ENCODE peak calls at places on chromosomes 5 and 9, in four cellular contexts. Q is body of pancreas; L is heart right ventricle; I is CD8-positive, alpha-beta T cell. W is an unnamed sample. For H3K4me1, the result is how much of the 10 kb centered on the place peaks cover.

GRCh38 chr5:3320317-3320865 is 275.2 kb upstream of the IRX1 start:
- DNase-seq in Q (no peak), L (no peak), I (no peak), W (no peak)

GRCh38 chr5:53151713-53152458 is 42.3 kb upstream of the MOCS2 start:
- DNase-seq in Q (peak), L (no peak), I (no peak), W (no peak)

GRCh38 chr9:133948138-133948537 is 44.0 kb downstream of the VAV2 start:
- DNase-seq in Q (peak), L (no peak), I (no peak), W (peak)

GRCh38 chr9:3804148-3804547 is 278.3 kb upstream of the RFX3 start:
- DNase-seq in Q (no peak), L (no peak), I (no peak), W (no peak)

GRCh38 chr5:150107909-150108447 is 21.6 kb upstream of the CSF1R start:
- DNase-seq in Q (no peak), L (no peak), I (no peak), W (no peak)

GRCh38 chr9:14136646-14137370 is 177.1 kb downstream of the NFIB start:
- DNase-seq in Q (no peak), L (no peak), I (no peak), W (no peak)

GRCh38 chr9:99819123-99819483 is 2.6 kb upstream of the NR4A3 start:
- DNase-seq in Q (no peak), L (no peak), I (no peak), W (no peak)

GRCh38 chr5:473344-474192 is 30.6 kb downstream of the EXOC3 start:
- DNase-seq in Q (peak), L (no peak), I (peak), W (peak)

GRCh38 chr9:113876806-113877236 is 712 bp downstream of the ZNF618 start:
- DNase-seq in Q (no peak), L (no peak), I (no peak), W (no peak)

GRCh38 chr9:99057665-99058625 is 47.0 kb upstream of the TGFBR1 start:
- DNase-seq in Q (no peak), L (no peak), I (peak), W (no peak)

GRCh38 chr5:64680289-64680688 is 10.0 kb upstream of the SHISAL2B start:
- DNase-seq in Q (no peak), L (no peak), I (no peak), W (no peak)

GRCh38 chr5:137200906-137201305 is 298.2 kb downstream of the SPOCK1 start:
- DNase-seq in Q (no peak), L (no peak), I (no peak), W (no peak)

GRCh38 chr5:73789851-73790281 is 163.9 kb downstream of the ARHGEF28 start:
- DNase-seq in Q (no peak), L (no peak), I (no peak), W (no peak)

GRCh38 chr9:129995409-129996160 is 47.4 kb downstream of the FNBP1 start:
- DNase-seq in Q (no peak), L (no peak), I (no peak), W (no peak)

GRCh38 chr9:72898784-72899733 is 53.8 kb downstream of the ALDH1A1 start:
- DNase-seq in Q (no peak), L (no peak), I (no peak), W (no peak)

GRCh38 chr9:127785933-127786772 is at the start of gene CDK9:
- DNase-seq in Q (peak), L (peak), I (peak), W (peak)
- H3K4me1 ChIP-seq in Q (half or more), L (half or more), I (half or more), W (under half)

DNA sequence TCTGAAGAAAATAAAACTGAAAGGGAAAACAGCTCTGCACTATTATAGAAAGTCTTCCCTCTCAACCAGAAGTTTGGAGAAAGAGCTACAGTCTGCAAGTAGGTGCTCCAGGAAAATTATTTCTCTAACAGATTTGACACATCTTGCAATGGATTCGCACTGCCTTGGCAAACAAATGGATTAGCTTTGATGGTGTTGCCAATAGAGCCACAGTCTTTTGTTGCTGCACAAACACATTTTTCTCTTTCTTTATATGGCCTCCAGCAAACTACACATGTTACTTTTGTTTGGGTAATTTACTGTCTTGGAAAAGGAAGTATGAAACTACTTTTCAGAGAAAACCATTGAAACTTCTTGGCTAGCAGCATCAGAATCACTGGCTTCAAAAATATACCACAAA is 523.2 kb downstream of the EFNA5 start:
- DNase-seq in Q (no peak), L (no peak), I (no peak), W (no peak)
- H3K4me1 ChIP-seq in Q (under half), L (under half), I (under half), W (under half)

DNA sequence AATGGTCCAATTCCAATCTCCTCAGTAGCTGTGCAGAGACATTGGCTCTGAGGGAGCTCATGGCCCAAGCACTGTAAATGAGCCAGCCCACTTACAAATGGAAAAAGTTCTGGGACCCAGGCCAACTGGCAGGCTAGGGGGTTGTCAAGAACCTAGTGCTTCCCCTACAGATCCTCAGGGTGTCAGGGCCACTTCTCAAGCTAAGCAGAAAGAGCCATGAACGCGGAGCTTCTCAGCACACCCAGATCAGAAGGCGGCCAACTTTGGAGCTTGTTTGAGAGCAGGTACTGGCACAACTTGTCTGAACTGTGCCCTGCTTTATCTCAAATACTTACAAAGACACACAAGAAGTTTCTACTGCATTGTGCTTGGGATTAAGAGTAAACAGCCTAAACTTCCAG is 17.5 kb downstream of the TLE1 start:
- DNase-seq in Q (peak), L (peak), I (no peak), W (peak)
- H3K4me1 ChIP-seq in Q (under half), L (under half), I (under half), W (under half)

GRCh38 chr5:132417889-132418432 is 48.5 kb downstream of the SLC22A5 start:
- DNase-seq in Q (no peak), L (no peak), I (no peak), W (no peak)
- H3K4me1 ChIP-seq in Q (half or more), L (half or more), I (half or more), W (under half)

GRCh38 chr5:95731571-95732554 is 727 bp downstream of the RHOBTB3 start:
- DNase-seq in Q (peak), L (peak), I (peak), W (peak)

GRCh38 chr5:95729115-95730010 is 1.8 kb upstream of the RHOBTB3 start:
- DNase-seq in Q (no peak), L (no peak), I (no peak), W (no peak)

GRCh38 chr5:95728494-95729114 is 2.5 kb upstream of the RHOBTB3 start:
- DNase-seq in Q (no peak), L (no peak), I (no peak), W (no peak)

GRCh38 chr5:95730730-95731570 is at the start of gene RHOBTB3:
- DNase-seq in Q (peak), L (peak), I (peak), W (peak)

GRCh38 chr5:95730011-95730700 is 980 bp upstream of the RHOBTB3 start:
- DNase-seq in Q (no peak), L (no peak), I (no peak), W (no peak)
- H3K4me1 ChIP-seq in Q (half or more), L (under half), I (under half), W (under half)

GRCh38 chr5:35852084-35852734 is 4.5 kb upstream of the IL7R start:
- DNase-seq in Q (no peak), L (no peak), I (peak), W (peak)

GRCh38 chr5:35853652-35854051 is 3.0 kb upstream of the IL7R start:
- DNase-seq in Q (no peak), L (no peak), I (peak), W (peak)

GRCh38 chr5:35854248-35854647 is 2.4 kb upstream of the IL7R start:
- DNase-seq in Q (no peak), L (no peak), I (peak), W (no peak)

GRCh38 chr5:35849850-35850249 is 6.8 kb upstream of the IL7R start:
- DNase-seq in Q (no peak), L (no peak), I (no peak), W (no peak)

GRCh38 chr5:35851282-35851681 is 5.4 kb upstream of the IL7R start:
- DNase-seq in Q (no peak), L (no peak), I (no peak), W (no peak)
- H3K4me1 ChIP-seq in Q (under half), L (under half), I (half or more), W (under half)